ENCODE peak calls at places on chromosomes 7 and 10, in five cellular contexts. L, C, M, Q and B are unnamed samples.

GRCh38 chr7:96023376-96023775 is 251.0 kb downstream of the DYNC1I1 start:
- DNase-seq in L (no peak), C (no peak), M (no peak), Q (no peak), B (no peak)

GRCh38 chr10:95248989-95249388 is 41.8 kb downstream of the PDLIM1 start:
- DNase-seq in L (no peak), C (no peak), M (no peak), Q (no peak), B (no peak)

GRCh38 chr10:102150970-102151773 is 1.0 kb upstream of the NOLC1 start:
- DNase-seq in L (peak), C (peak), M (no peak), Q (peak), B (no peak)

GRCh38 chr7:140645166-140645565 is 4.6 kb upstream of the DENND2A start:
- DNase-seq in L (no peak), C (no peak), M (peak), Q (no peak), B (no peak)

GRCh38 chr7:79352323-79352722 is 101.1 kb downstream of the MAGI2 start:
- DNase-seq in L (no peak), C (peak), M (no peak), Q (no peak), B (no peak)

GRCh38 chr7:35024298-35024697 is 13.0 kb downstream of the DPY19L1 start:
- DNase-seq in L (no peak), C (no peak), M (no peak), Q (no peak), B (no peak)

GRCh38 chr7:117127585-117128168 is 174.4 kb downstream of the ST7 start:
- DNase-seq in L (peak), C (peak), M (peak), Q (peak), B (peak)

GRCh38 chr7:15855726-15856125 is 169.2 kb upstream of the MEOX2 start:
- DNase-seq in L (no peak), C (no peak), M (no peak), Q (peak), B (no peak)

GRCh38 chr10:70117646-70118045 is 15.0 kb downstream of the AIFM2 start:
- DNase-seq in L (no peak), C (no peak), M (no peak), Q (no peak), B (no peak)

GRCh38 chr10:25875555-25876165 is 58.4 kb upstream of the MYO3A start:
- DNase-seq in L (peak), C (peak), M (peak), Q (peak), B (peak)